ENCODE peak calls at places on chromosomes 6 and 20, in eight cellular contexts. B is H9; O is tibial nerve; P is A549; C is fibroblast of lung; E is GM23338; I is heart right ventricle; H is naive thymus-derived CD4-positive, alpha-beta T cell. Y is an unnamed sample. For H3K4me1, the result is how much of the 10 kb centered on the place peaks cover.

GRCh38 chr6:137013031-137013430 is 31.7 kb downstream of the IL20RA start:
- DNase-seq in E (no peak), C (peak), B (no peak), H (no peak), I (no peak), O (no peak), P (no peak), Y (no peak)

GRCh38 chr6:75422024-75422639 is 71.5 kb downstream of the FILIP1 start:
- DNase-seq in C (no peak), E (no peak), I (no peak), P (no peak), H (no peak), O (no peak), B (no peak), Y (no peak)

GRCh38 chr6:170147832-170148708 is 142.8 kb downstream of the DLL1 start:
- DNase-seq in O (no peak), P (no peak), E (peak), I (no peak), H (peak), C (no peak), B (peak), Y (peak)

GRCh38 chr6:12232339-12232738 is 57.8 kb upstream of the EDN1 start:
- DNase-seq in P (no peak), H (no peak), B (no peak), I (no peak), E (no peak), O (no peak), C (peak), Y (no peak)

GRCh38 chr6:18270216-18270615 is 5.9 kb upstream of the DEK start:
- DNase-seq in C (no peak), O (no peak), E (no peak), P (no peak), B (no peak), H (no peak), I (no peak), Y (no peak)

GRCh38 chr6:82980086-82980485 is 85.6 kb downstream of the UBE3D start:
- DNase-seq in P (no peak), H (no peak), E (no peak), I (no peak), B (no peak), C (peak), O (no peak), Y (no peak)

GRCh38 chr6:162964703-162965140 is 236.9 kb downstream of the PACRG start:
- DNase-seq in O (peak), C (peak), P (peak), B (no peak), H (no peak), E (no peak), I (peak), Y (no peak)

GRCh38 chr20:47688385-47689381 is 96.6 kb downstream of the SULF2 start:
- DNase-seq in I (no peak), P (no peak), C (peak), B (peak), E (peak), O (no peak), H (no peak), Y (no peak)

GRCh38 chr6:3850451-3851203 is 1.5 kb downstream of the FAM50B start:
- DNase-seq in B (no peak), H (no peak), E (no peak), O (no peak), C (no peak), I (no peak), P (no peak), Y (no peak)

GRCh38 chr20:14644698-14645097 is 307.3 kb upstream of the FLRT3 start:
- DNase-seq in B (no peak), H (no peak), C (no peak), P (no peak), O (no peak), I (no peak), E (no peak), Y (no peak)

GRCh38 chr20:3606021-3606420 is 57.2 kb downstream of the GFRA4 start:
- DNase-seq in B (no peak), O (no peak), I (no peak), E (no peak), H (no peak), C (peak), P (no peak), Y (no peak)

GRCh38 chr6:41325446-41326066 is 9.9 kb upstream of the NCR2 start:
- DNase-seq in I (no peak), P (no peak), C (no peak), B (no peak), E (no peak), O (no peak), H (no peak), Y (no peak)

GRCh38 chr20:35866446-35867202 is 87.7 kb downstream of the SCAND1 start:
- DNase-seq in I (no peak), B (no peak), P (no peak), O (no peak), E (no peak), C (peak), H (no peak), Y (no peak)

DNA sequence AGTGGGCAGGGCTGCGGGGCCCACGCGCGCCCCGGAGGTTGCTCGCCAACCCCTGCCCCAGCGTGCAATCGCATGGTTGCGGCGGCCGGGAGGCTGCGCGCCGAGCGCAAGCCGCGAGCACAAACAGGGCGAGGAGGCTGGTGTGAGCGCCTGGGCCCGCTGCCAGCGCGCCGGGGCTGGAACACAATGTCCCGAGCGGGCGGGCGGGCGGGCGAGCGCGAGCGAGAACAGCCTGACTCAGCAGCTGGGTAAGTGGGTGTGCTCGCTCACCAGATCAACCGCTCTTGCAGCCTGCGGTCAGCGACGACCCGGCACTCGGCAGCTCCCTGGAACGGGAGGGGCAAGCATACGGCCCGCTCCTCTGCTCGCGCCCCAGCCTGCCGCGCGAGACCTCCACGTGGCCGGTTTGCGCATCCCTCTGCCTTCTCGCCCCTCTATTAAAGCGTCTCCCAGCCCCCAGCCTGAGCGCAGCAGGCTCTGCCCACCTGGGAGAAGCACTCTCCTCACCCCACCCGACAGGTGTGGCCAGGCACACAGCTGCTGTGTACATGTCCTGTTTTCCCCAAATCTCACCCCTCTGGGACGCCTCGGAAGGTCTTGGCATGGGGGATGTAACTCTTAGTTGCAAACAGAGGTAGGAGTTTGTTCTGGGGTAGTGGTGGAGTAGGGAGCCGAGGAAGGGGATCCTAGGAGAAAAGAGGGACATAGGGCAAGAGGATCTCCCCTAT is 8.7 kb upstream of the ARMC12 start:
- DNase-seq in B (peak), O (peak), C (peak), P (peak), I (peak), E (peak), H (peak), Y (peak)
- H3K4me1 ChIP-seq in B (under half), O (half or more), C (under half), P (half or more), I (half or more), E (under half), H (half or more), Y (under half)

DNA sequence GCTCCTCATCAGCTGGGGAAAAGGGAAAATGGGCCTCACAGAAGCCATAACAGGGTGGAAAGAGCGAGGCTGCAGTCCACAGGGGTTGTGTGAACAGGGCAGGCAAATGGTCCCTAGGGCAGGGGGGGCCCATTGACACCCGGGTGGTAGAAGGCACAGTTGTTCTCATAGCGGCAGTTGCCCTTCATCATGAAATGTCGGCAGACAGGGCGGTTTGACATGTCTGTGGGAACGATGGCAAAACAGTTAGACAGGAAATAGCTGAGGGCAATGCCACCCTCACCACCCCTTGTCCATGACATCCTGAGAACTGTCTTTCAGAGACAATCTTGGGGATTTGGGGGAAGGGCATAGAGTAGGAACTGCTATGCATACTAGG is 15.6 kb downstream of the PPP1R10 start:
- DNase-seq in E (no peak), H (no peak), P (no peak), O (no peak), C (no peak), I (no peak), B (no peak), Y (no peak)
- H3K4me1 ChIP-seq in E (under half), H (under half), P (under half), O (under half), C (under half), I (under half), B (under half), Y (under half)

DNA sequence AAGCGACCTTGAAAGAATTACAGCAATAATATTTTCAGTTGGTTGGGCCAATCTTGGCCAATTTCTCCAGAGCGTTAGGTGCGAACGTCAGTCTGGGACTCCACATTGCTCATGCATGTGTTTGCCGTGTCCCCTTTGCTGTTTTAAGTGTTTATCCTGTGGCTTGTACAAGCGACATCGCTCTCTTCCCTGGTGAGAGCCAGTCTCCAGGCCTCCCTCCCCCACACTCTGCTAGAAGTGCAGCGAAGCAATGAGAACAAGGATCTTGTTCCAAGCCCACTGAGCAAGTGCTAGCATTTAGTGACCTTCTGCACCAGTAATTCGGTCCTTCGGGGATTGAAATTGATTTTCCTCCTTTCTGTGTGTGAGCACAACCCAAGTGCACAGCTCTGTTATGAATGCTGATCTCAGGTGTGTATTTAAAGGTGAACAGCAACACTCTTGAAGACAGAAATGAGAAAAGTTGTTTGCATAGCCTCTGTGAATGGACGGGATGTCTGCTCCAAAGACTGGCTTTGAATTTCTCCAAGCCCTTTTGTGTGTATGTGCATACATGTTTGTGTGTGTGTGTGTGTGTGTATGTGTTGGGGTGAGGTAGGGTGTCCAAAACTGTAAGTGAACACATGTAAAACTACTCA is 29.0 kb downstream of the CD83 start:
- DNase-seq in O (no peak), B (no peak), E (no peak), P (no peak), C (no peak), I (no peak), H (no peak), Y (no peak)
- H3K4me1 ChIP-seq in O (under half), B (under half), E (under half), P (under half), C (under half), I (under half), H (under half), Y (under half)

DNA sequence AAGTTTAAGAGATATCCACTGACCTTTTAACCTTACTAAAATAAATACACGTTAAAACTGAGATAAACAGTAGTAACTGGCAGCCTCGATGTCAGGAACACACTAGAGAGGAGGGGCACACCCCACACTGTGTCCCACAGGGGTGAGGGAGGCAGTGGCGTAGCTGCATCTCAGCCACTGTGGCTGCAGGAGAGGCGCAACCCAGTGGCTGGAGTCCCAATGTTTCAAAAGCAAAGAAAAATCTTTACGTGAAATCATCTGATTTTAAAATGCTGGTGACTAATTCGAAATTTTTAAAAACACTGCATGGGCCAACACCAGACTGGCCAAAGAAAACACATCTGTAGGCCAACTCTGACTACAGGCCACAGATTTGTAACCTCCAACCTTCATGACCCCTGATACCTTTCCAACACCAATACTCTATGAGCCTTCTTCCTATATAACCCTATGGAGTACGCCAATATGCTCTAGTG is 54.7 kb downstream of the TRAM2 start:
- DNase-seq in P (no peak), H (no peak), O (peak), B (no peak), I (peak), E (no peak), C (peak), Y (peak)
- H3K4me1 ChIP-seq in P (under half), H (under half), O (under half), B (under half), I (under half), E (under half), C (under half), Y (under half)

GRCh38 chr6:125947581-125947980 is 9.0 kb upstream of the HINT3 start:
- DNase-seq in E (no peak), O (no peak), B (no peak), P (peak), I (no peak), C (peak), H (no peak), Y (no peak)
- H3K4me1 ChIP-seq in E (under half), O (under half), B (under half), P (half or more), I (under half), C (under half), H (under half), Y (under half)

GRCh38 chr6:119312875-119313338 is 36.7 kb downstream of the MAN1A1 start:
- DNase-seq in C (no peak), P (no peak), I (no peak), O (no peak), B (no peak), E (no peak), H (peak), Y (no peak)

GRCh38 chr6:119308994-119309657 is 40.4 kb downstream of the MAN1A1 start:
- DNase-seq in B (no peak), E (no peak), H (no peak), C (no peak), O (no peak), I (no peak), P (no peak), Y (no peak)

GRCh38 chr6:119310486-119311036 is 39.0 kb downstream of the MAN1A1 start:
- DNase-seq in E (no peak), O (no peak), B (no peak), C (no peak), I (no peak), H (no peak), P (no peak), Y (no peak)

GRCh38 chr6:119312441-119312840 is 37.1 kb downstream of the MAN1A1 start:
- DNase-seq in I (no peak), C (no peak), E (no peak), H (no peak), P (no peak), O (no peak), B (no peak), Y (no peak)

DNA sequence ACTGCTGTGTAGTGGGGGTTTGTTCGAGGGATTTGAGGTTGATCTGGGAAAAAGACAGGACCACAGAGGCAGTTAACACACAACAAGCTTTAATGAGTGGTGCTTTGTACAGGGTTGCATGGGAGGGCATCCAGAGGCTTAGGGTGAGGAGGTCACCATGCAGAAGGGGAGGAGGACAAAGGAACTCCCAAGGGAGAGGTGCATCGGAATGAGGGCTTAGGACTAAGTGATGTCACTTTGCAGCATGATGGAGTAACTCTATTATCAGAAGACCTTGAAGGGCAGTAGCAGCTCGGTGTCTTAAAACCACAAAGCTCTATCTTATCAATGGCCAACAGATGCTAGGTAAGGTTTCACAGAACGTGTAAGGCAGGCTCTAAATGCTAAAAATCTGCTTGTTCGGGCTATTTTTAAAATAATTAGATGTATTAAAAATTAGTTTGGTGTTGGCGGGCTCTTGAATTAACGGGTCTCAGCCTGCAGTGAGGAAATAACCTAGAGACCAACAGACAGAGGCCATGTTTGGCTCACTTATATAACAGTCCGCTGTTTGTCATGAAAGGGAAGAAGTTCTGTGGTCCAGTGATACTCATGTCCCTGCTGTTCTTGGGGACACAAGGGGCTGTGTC is 37.9 kb downstream of the MAN1A1 start:
- DNase-seq in H (no peak), E (no peak), I (no peak), O (no peak), B (no peak), C (no peak), P (no peak), Y (no peak)
- H3K4me1 ChIP-seq in H (under half), E (under half), I (under half), O (under half), B (under half), C (under half), P (under half), Y (under half)

GRCh38 chr6:156848123-156848522 is 70.9 kb downstream of the ARID1B start:
- DNase-seq in I (peak), B (no peak), H (no peak), P (no peak), C (no peak), E (no peak), O (no peak), Y (no peak)
- H3K4me1 ChIP-seq in I (half or more), B (under half), H (under half), P (under half), C (under half), E (half or more), O (half or more), Y (under half)

GRCh38 chr6:30790734-30791383 is 46.5 kb upstream of the IER3 start:
- DNase-seq in B (peak), P (no peak), O (no peak), C (no peak), H (no peak), E (peak), I (no peak), Y (no peak)

GRCh38 chr6:30793521-30794194 is 49.3 kb upstream of the IER3 start:
- DNase-seq in C (peak), B (no peak), E (no peak), I (no peak), P (no peak), H (no peak), O (no peak), Y (no peak)

GRCh38 chr6:30787954-30788353 is 43.6 kb upstream of the IER3 start:
- DNase-seq in O (peak), E (no peak), C (no peak), P (no peak), I (no peak), B (no peak), H (peak), Y (no peak)

GRCh38 chr6:30789606-30790005 is 45.3 kb upstream of the IER3 start:
- DNase-seq in C (no peak), I (no peak), H (no peak), P (no peak), B (no peak), O (no peak), E (no peak), Y (no peak)
- H3K4me1 ChIP-seq in C (under half), I (under half), H (under half), P (under half), B (under half), O (under half), E (under half), Y (under half)

GRCh38 chr6:132719736-132720448 is 6.0 kb upstream of the VNN1 start:
- DNase-seq in B (no peak), O (no peak), C (no peak), H (no peak), I (no peak), P (no peak), E (no peak), Y (no peak)

GRCh38 chr6:132713355-132714134 is at the start of gene VNN1:
- DNase-seq in O (peak), C (no peak), I (no peak), B (no peak), H (no peak), E (no peak), P (no peak), Y (peak)

GRCh38 chr6:132714160-132714559 is 305 bp upstream of the VNN1 start:
- DNase-seq in O (no peak), B (no peak), H (no peak), I (no peak), C (no peak), E (no peak), P (no peak), Y (no peak)

GRCh38 chr6:132715204-132715603 is 1.3 kb upstream of the VNN1 start:
- DNase-seq in B (peak), H (no peak), P (peak), E (peak), C (peak), I (no peak), O (no peak), Y (peak)

GRCh38 chr6:132716238-132716637 is 2.4 kb upstream of the VNN1 start:
- DNase-seq in E (no peak), O (no peak), I (no peak), B (no peak), P (no peak), C (no peak), H (no peak), Y (peak)
- H3K4me1 ChIP-seq in E (under half), O (under half), I (under half), B (under half), P (under half), C (under half), H (under half), Y (under half)